ENCODE peak calls at places on chromosomes 4 and X, in six cellular contexts. W is neuronal stem cell, E is IMR-90, T is H9, L is H1, A is mesenchymal stem cell. G is an unnamed sample. For H3K4me1, the result is how much of the 10 kb centered on the place peaks cover.

GRCh38 chrX:13029831-13030771 is 14.3 kb downstream of the FAM9C start:
- DNase-seq in L (no peak), W (no peak), A (peak), T (peak), E (no peak), G (peak)

GRCh38 chr4:177124436-177124835 is 185.2 kb upstream of the NEIL3 start:
- DNase-seq in A (no peak), T (no peak), E (no peak), L (no peak), W (no peak), G (no peak)

GRCh38 chr4:169009281-169010124 is 552 bp downstream of the CBR4 start:
- DNase-seq in A (peak), E (peak), T (peak), L (no peak), W (peak), G (peak)

GRCh38 chr4:188680004-188680666 is 540.9 kb downstream of the TRIML1 start:
- DNase-seq in E (no peak), T (no peak), L (no peak), A (no peak), W (no peak), G (no peak)

GRCh38 chrX:154602226-154602625 is 16.9 kb downstream of the CTAG1B start:
- DNase-seq in T (no peak), L (no peak), E (no peak), W (no peak), A (no peak), G (no peak)

GRCh38 chr4:76998251-76998901 is 48.8 kb downstream of the SEPTIN11 start:
- DNase-seq in W (no peak), T (no peak), L (no peak), A (peak), E (peak), G (peak)

GRCh38 chr4:104752337-104752736 is 257.6 kb upstream of the CXXC4 start:
- DNase-seq in W (no peak), L (no peak), E (no peak), T (no peak), A (no peak), G (no peak)

GRCh38 chr4:127936974-127937373 is 28.0 kb downstream of the MFSD8 start:
- DNase-seq in L (no peak), T (no peak), A (peak), W (no peak), E (peak), G (no peak)

GRCh38 chr4:111434581-111434980 is 710.7 kb upstream of the FAM241A start:
- DNase-seq in T (no peak), W (no peak), L (no peak), A (no peak), E (no peak), G (no peak)

GRCh38 chrX:2664497-2664896 is 26.6 kb upstream of the CD99 start:
- DNase-seq in W (no peak), L (no peak), T (no peak), E (peak), A (no peak), G (no peak)

GRCh38 chrX:70046978-70047377 is 2.8 kb downstream of the AWAT2 start:
- DNase-seq in L (no peak), A (no peak), W (no peak), E (peak), T (no peak), G (no peak)

GRCh38 chr4:183434264-183435045 is 10.0 kb upstream of the CDKN2AIP start:
- DNase-seq in E (no peak), L (no peak), A (no peak), W (no peak), T (no peak), G (no peak)

GRCh38 chr4:86036729-86037128 is 323.1 kb downstream of the MAPK10 start:
- DNase-seq in A (peak), W (no peak), T (no peak), L (no peak), E (peak), G (peak)

GRCh38 chr4:7858498-7858897 is 81.2 kb downstream of the AFAP1 start:
- DNase-seq in W (no peak), E (no peak), L (no peak), A (no peak), T (no peak), G (no peak)

GRCh38 chrX:78652971-78653822 is 5.9 kb downstream of the RTL3 start:
- DNase-seq in T (no peak), A (peak), W (no peak), L (no peak), E (peak), G (no peak)

GRCh38 chrX:103864886-103865534 is 33.0 kb upstream of the RAB9B start:
- DNase-seq in W (no peak), E (peak), A (peak), T (no peak), L (no peak), G (no peak)

DNA sequence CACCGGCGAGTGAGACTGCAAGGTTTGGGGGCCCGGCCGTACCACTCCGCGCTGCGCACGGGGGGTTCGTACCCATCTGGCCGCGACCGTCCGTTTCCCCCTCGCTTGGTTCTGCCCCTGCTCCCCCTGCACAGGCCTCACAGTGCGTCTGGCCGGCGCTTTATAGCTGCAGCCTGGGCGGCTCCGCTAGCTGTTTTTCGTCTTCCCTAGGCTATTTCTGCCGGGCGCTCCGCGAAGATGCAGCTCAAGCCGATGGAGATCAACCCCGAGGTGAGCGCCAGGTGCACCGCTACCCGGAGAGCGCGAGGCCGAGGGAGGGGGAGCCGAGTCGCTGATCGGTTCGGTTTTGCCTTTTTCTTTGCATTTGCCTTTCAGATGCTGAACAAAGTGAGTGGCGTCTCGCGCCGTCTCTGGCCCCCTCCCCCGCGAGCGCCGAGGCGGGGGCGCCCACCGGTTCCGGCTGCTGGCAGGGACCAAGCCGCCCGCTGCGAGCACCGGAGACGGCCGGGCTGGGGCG is at the start of gene UCHL1:
- DNase-seq in A (peak), E (peak), W (peak), T (peak), L (peak), G (peak)
- H3K23ac ChIP-seq in A (peak), E (peak), W (peak), T (no peak), L (no peak), G (no peak)

DNA sequence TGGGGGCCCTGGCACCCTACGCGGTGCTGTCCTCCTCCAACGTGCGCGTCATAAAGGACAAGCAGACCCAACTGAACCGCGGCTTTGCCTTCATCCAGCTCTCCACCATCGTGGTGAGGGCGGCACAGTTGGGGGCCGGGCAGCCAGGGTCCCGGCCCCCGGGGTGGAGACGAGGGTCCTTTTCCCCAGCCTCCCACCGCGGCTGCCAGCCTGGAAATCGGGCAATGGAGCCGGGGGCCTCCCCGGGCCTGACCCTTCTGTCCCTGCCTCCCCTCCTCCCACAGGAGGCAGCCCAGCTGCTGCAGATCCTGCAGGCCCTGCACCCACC is 13.7 kb upstream of the UBA1 start:
- DNase-seq in L (no peak), A (no peak), T (no peak), E (no peak), W (no peak), G (no peak)
- H2AFZ ChIP-seq in L (no peak), A (no peak), T (no peak), E (no peak), W (no peak), G (no peak)

GRCh38 chr4:73707918-73708577 is 32.3 kb upstream of the CXCL8 start:
- DNase-seq in W (no peak), E (peak), T (no peak), A (peak), L (no peak), G (no peak)
- H3K4me1 ChIP-seq in W (under half), E (under half), T (under half), A (under half), L (under half), G (under half)

GRCh38 chrX:71364221-71364620 is 1.9 kb upstream of the TAF1 start:
- DNase-seq in A (no peak), T (no peak), W (no peak), E (no peak), L (no peak), G (no peak)
- H3K23ac ChIP-seq in A (no peak), T (no peak), W (no peak), E (no peak), L (no peak), G (no peak)

DNA sequence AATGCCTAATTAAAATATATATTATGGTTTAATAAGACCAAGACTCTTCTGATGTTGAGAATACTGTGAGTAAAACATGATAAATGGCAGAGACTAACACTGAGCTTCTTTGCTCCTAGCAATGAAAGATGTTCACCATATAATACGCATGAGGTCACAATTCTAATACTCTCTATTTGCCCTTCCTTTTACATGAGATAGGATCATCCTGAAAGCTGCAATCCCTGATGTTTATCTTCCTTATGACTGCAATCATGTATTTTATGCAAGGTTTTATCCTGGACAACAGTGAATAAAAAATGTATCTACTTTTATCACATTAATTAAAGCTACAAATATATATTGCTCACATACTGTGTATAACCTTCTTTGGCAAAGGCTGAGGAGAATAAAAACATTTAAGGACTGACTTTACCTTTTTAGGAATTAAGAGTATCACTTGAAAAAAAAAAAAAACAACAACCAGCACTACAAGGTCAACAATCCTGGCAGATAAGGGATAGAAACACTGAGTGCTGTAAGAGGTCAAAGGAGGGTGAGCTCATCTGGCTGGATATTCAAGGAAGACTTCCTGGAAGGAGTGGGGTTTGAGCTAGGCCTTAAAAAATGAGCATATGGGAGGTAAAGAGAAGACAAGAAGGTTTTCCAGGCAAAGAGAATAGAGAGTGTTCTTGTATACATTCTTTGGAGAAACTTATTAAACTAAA is 99.9 kb downstream of the AREG start:
- DNase-seq in E (peak), L (no peak), T (no peak), W (no peak), A (no peak), G (peak)
- H2AFZ ChIP-seq in E (no peak), L (no peak), T (no peak), W (no peak), A (no peak), G (no peak)

GRCh38 chr4:2698951-2699505 is 57.1 kb downstream of the TNIP2 start:
- DNase-seq in E (no peak), L (no peak), A (no peak), T (no peak), W (no peak), G (no peak)
- H3K4me1 ChIP-seq in E (under half), L (under half), A (under half), T (under half), W (under half), G (under half)

G was measured in trophoblast cell.